ENCODE peak calls at places on chromosomes 1 and 21, in four cellular contexts. R, Y, V and I are unnamed samples.

GRCh38 chr1:63864224-63864623 is 90.4 kb downstream of the ROR1 start:
- DNase-seq in R (no peak), Y (no peak), V (no peak), I (no peak)

GRCh38 chr1:204294371-204294770 is 65.4 kb downstream of the PLEKHA6 start:
- DNase-seq in R (peak), Y (no peak), V (no peak), I (no peak)

GRCh38 chr1:83692524-83693336 is 306.2 kb downstream of the TTLL7 start:
- DNase-seq in R (no peak), Y (no peak), V (peak), I (no peak)

GRCh38 chr1:108831225-108831624 is 25.7 kb downstream of the AKNAD1 start:
- DNase-seq in R (no peak), Y (no peak), V (no peak), I (no peak)

GRCh38 chr1:185567006-185567405 is 167.2 kb upstream of the HMCN1 start:
- DNase-seq in R (no peak), Y (no peak), V (peak), I (no peak)

GRCh38 chr1:202159534-202160371 is 649 bp downstream of the PTPN7 start:
- DNase-seq in R (no peak), Y (no peak), V (peak), I (no peak)

GRCh38 chr1:212457740-212458338 is 25.1 kb downstream of the NENF start:
- DNase-seq in R (no peak), Y (no peak), V (peak), I (peak)

GRCh38 chr1:2121071-2121691 is 71.0 kb downstream of the PRKCZ start:
- DNase-seq in R (no peak), Y (no peak), V (no peak), I (no peak)

GRCh38 chr1:205976708-205977107 is 26.5 kb downstream of the RAB7B start:
- DNase-seq in R (peak), Y (no peak), V (no peak), I (no peak)

GRCh38 chr21:15379776-15380175 is 315.0 kb upstream of the NRIP1 start:
- DNase-seq in R (no peak), Y (no peak), V (no peak), I (no peak)

GRCh38 chr1:40380817-40381216 is 7.3 kb downstream of the SMAP2 start:
- DNase-seq in R (no peak), Y (no peak), V (no peak), I (no peak)

GRCh38 chr1:21659099-21659923 is 9.8 kb downstream of the RAP1GAP start:
- DNase-seq in R (peak), Y (peak), V (peak), I (peak)

GRCh38 chr21:16536661-16537359 is 807.0 kb downstream of the USP25 start:
- DNase-seq in R (no peak), Y (no peak), V (no peak), I (no peak)

GRCh38 chr1:25676488-25676887 is 59.9 kb downstream of the MAN1C1 start:
- DNase-seq in R (no peak), Y (no peak), V (peak), I (no peak)

GRCh38 chr21:45256912-45257672 is 30.6 kb downstream of the POFUT2 start:
- DNase-seq in R (no peak), Y (no peak), V (peak), I (peak)

GRCh38 chr1:24149854-24150227 is 6.9 kb upstream of the IL22RA1 start:
- DNase-seq in R (no peak), Y (no peak), V (peak), I (no peak)

GRCh38 chr1:25644962-25645361 is 28.4 kb downstream of the MAN1C1 start:
- DNase-seq in R (no peak), Y (no peak), V (no peak), I (no peak)

GRCh38 chr1:105138445-105138821 is 1388.7 kb downstream of the AMY1C start:
- DNase-seq in R (no peak), Y (no peak), V (no peak), I (no peak)

GRCh38 chr1:94729287-94729686 is 90.9 kb upstream of the SLC44A3 start:
- DNase-seq in R (no peak), Y (no peak), V (no peak), I (no peak)

GRCh38 chr1:178282949-178283367 is 189.1 kb downstream of the RASAL2 start:
- DNase-seq in R (no peak), Y (no peak), V (no peak), I (no peak)

GRCh38 chr1:234961468-234962339 is 166.9 kb downstream of the TOMM20 start:
- DNase-seq in R (peak), Y (no peak), V (peak), I (no peak)

GRCh38 chr1:234962340-234962989 is 166.2 kb downstream of the TOMM20 start:
- DNase-seq in R (peak), Y (no peak), V (peak), I (no peak)

GRCh38 chr1:234965128-234965527 is 163.5 kb downstream of the TOMM20 start:
- DNase-seq in R (peak), Y (no peak), V (no peak), I (no peak)

GRCh38 chr1:234963180-234963903 is 165.3 kb downstream of the TOMM20 start:
- DNase-seq in R (peak), Y (peak), V (peak), I (no peak)

DNA sequence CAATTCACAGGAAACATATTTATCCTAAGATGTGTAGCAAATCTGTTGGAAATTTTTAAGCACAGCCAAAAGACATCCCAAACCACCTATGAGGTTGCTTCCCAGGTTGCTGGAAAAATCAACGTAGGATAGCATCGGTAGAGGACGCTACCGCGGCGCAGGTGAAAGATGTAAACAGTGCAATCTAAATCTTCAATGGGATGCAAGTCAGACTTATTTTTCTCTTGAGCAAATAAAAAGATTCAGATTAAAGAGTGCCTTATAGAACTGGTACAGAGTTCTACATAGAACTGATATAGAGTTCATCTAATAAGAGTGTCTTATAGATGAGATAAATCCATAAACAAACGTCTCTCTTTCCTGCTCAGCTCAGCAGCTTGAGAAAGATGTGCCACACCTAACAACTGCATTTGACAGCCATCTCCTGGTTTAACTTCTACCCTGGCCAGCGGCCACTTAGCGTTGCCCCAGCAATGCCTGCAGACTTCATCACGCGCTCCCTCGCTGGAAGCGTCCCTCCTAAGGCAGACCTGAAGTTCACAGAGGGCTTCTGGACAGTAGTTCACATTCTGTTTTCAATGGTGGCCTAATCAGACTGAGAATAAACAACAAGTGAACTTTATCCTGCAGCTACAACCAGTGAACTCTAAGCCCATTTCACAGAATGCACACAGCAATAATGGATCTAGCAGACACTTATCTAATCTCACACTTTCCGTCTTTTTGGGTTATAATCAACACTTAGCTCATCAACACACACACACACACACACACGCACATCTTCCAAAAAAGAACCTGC is 164.5 kb downstream of the TOMM20 start:
- DNase-seq in R (peak), Y (no peak), V (no peak), I (no peak)
- TF ChIP-seq CTCF in R (no peak), Y (no peak), V (no peak), I (peak)

DNA sequence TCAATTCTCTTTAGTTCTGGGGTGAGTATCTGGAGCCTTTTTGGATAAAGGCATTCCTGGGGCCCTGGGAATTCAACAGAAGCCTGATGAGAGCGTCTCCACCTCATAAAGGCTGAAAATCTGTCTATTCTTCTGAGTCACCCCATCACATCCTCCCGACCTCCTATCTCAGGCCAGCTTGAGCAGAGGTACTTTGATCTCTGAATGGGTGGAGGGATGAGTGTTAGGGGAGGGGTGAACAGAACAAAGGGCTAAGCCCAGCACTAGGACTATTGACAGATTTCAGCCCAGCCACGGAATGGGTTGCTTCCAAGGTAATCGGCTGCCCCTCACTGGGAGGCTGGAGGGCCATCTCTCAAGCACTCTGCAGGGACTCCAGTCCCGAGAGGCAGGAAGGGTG is 2.5 kb upstream of the MYBPH start:
- DNase-seq in R (no peak), Y (no peak), V (no peak), I (no peak)
- TF ChIP-seq CTCF in R (no peak), Y (no peak), V (no peak), I (no peak)

DNA sequence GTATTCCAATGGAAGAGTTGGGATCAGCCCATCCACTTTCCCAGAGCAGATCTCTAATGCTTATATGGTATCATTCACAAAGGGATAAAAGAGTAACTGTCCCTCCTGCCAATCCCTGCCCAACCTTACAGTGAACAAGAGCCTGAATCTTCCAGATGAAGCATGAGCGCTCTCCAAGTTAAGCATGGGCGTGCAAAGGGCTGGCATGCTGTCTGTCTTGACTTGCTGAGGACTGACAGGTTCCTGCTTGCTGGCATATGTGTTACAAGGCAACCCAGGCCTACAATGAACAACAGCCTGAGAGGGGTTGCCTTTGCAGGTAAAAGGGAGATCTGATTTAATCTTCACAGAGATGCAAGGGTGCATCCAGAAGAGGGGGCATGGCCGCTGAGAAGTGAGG is 155.6 kb upstream of the SOD1 start:
- DNase-seq in R (no peak), Y (no peak), V (no peak), I (no peak)
- TF ChIP-seq CTCF in R (no peak), Y (no peak), V (no peak), I (no peak)

GRCh38 chr1:149937779-149938178 is 1.1 kb upstream of the MTMR11 start:
- DNase-seq in R (no peak), Y (no peak), V (peak), I (no peak)

GRCh38 chr1:149945206-149945605 is 8.5 kb upstream of the MTMR11 start:
- DNase-seq in R (no peak), Y (no peak), V (no peak), I (no peak)

GRCh38 chr1:149940427-149940826 is 3.7 kb upstream of the MTMR11 start:
- DNase-seq in R (no peak), Y (no peak), V (no peak), I (no peak)

GRCh38 chr1:149942885-149943284 is 6.2 kb upstream of the MTMR11 start:
- DNase-seq in R (no peak), Y (no peak), V (no peak), I (no peak)

GRCh38 chr1:149942207-149942606 is 5.5 kb upstream of the MTMR11 start:
- DNase-seq in R (no peak), Y (no peak), V (no peak), I (no peak)
- TF ChIP-seq CTCF in R (peak), Y (no peak), V (no peak), I (peak)